ENCODE peak calls at places on chromosomes 1 and 21, in four cellular contexts. Q is NCI-H345; J is CD8-positive, alpha-beta T cell; G is stimulated activated CD8-positive, alpha-beta memory T cell treated with anti-CD3 and anti-CD28 coated beads, Interleukin-7, amount 100 ng/mL, for 1 hour. D is an unnamed sample.

GRCh38 chr21:44761011-44761729 is 40.5 kb downstream of the UBE2G2 start:
- DNase-seq in Q (peak), J (no peak), G (no peak), D (no peak)

GRCh38 chr1:236119935-236120484 is 22.3 kb upstream of the GPR137B start:
- DNase-seq in J (no peak), G (no peak), Q (no peak), D (no peak)

GRCh38 chr1:63326473-63327380 is 4.4 kb downstream of the FOXD3 start:
- DNase-seq in J (no peak), G (no peak), Q (no peak), D (no peak)

GRCh38 chr1:18217398-18218043 is 109.9 kb downstream of the IGSF21 start:
- DNase-seq in G (no peak), J (no peak), Q (no peak), D (no peak)

GRCh38 chr1:173149887-173150286 is 57.2 kb downstream of the TNFSF4 start:
- DNase-seq in G (no peak), J (no peak), Q (no peak), D (no peak)

GRCh38 chr1:111730706-111731105 is 8.5 kb downstream of the INKA2 start:
- DNase-seq in G (no peak), Q (no peak), J (no peak), D (no peak)

GRCh38 chr1:192628406-192629057 is 7.4 kb upstream of the RGS13 start:
- DNase-seq in Q (no peak), G (no peak), J (no peak), D (no peak)

GRCh38 chr1:44553127-44553758 is 121.0 kb downstream of the TMEM53 start:
- DNase-seq in Q (no peak), G (no peak), J (no peak), D (no peak)

GRCh38 chr1:14522331-14523241 is 75.9 kb upstream of the KAZN start:
- DNase-seq in G (no peak), Q (no peak), J (no peak), D (no peak)

GRCh38 chr1:227709451-227709850 is 25.7 kb downstream of the JMJD4 start:
- DNase-seq in J (no peak), Q (no peak), G (no peak), D (no peak)